ENCODE peak calls at places on chromosomes 13 and 19, in four cellular contexts. Z, S, X and B are unnamed samples. For H3K4me1 and H3K27me3, the result is how much of the 10 kb centered on the place peaks cover.

GRCh38 chr13:52348081-52348480 is 57.9 kb downstream of the THSD1 start:
- DNase-seq in Z (no peak), S (no peak), X (peak), B (no peak)

GRCh38 chr19:42683917-42684513 is 56.3 kb downstream of the PSG3 start:
- DNase-seq in Z (no peak), S (no peak), X (peak), B (no peak)

GRCh38 chr19:7865262-7865911 is 8.8 kb downstream of the PRR36 start:
- DNase-seq in Z (no peak), S (no peak), X (no peak), B (no peak)

GRCh38 chr13:30119476-30119875 is 187.9 kb downstream of the KATNAL1 start:
- DNase-seq in Z (no peak), S (no peak), X (peak), B (no peak)

GRCh38 chr19:19110410-19111137 is 27.7 kb downstream of the TMEM161A start:
- DNase-seq in Z (no peak), S (no peak), X (peak), B (no peak)

GRCh38 chr13:24606486-24607170 is 73.6 kb upstream of the ATP12A start:
- DNase-seq in Z (no peak), S (no peak), X (no peak), B (no peak)

GRCh38 chr19:5397804-5398692 is 57.2 kb upstream of the ZNRF4 start:
- DNase-seq in Z (no peak), S (no peak), X (no peak), B (no peak)

GRCh38 chr19:27776020-27776419 is 1436.9 kb downstream of the UQCRFS1 start:
- DNase-seq in Z (no peak), S (no peak), X (peak), B (no peak)

GRCh38 chr19:12834976-12835757 is 788 bp upstream of the RTBDN start:
- DNase-seq in Z (no peak), S (peak), X (no peak), B (no peak)

GRCh38 chr13:75895168-75895567 is 259.0 kb downstream of the LMO7 start:
- DNase-seq in Z (no peak), S (no peak), X (no peak), B (no peak)

GRCh38 chr13:106145070-106145469 is 390.4 kb downstream of the EFNB2 start:
- DNase-seq in Z (no peak), S (no peak), X (no peak), B (no peak)

GRCh38 chr13:40096357-40096911 is 441.0 kb downstream of the COG6 start:
- DNase-seq in Z (no peak), S (no peak), X (no peak), B (no peak)

GRCh38 chr19:31220540-31220939 is 128.7 kb downstream of the TSHZ3 start:
- DNase-seq in Z (no peak), S (no peak), X (no peak), B (no peak)

GRCh38 chr13:24746618-24747247 is 17.2 kb upstream of the RNF17 start:
- DNase-seq in Z (no peak), S (no peak), X (peak), B (no peak)

GRCh38 chr13:45339867-45340266 is 1.1 kb downstream of the TPT1 start:
- DNase-seq in Z (no peak), S (no peak), X (no peak), B (no peak)

GRCh38 chr19:46975918-46976782 is 43.5 kb upstream of the NPAS1 start:
- DNase-seq in Z (peak), S (peak), X (peak), B (peak)

GRCh38 chr13:102558029-102558428 is 38.8 kb upstream of the TPP2 start:
- DNase-seq in Z (no peak), S (no peak), X (no peak), B (no peak)

GRCh38 chr13:21550918-21551317 is 53.1 kb downstream of the MICU2 start:
- DNase-seq in Z (no peak), S (no peak), X (no peak), B (no peak)

GRCh38 chr19:6911523-6911922 is 24.1 kb downstream of the ADGRE1 start:
- DNase-seq in Z (no peak), S (no peak), X (no peak), B (no peak)

GRCh38 chr13:20923272-20923671 is 20.7 kb upstream of the XPO4 start:
- DNase-seq in Z (no peak), S (no peak), X (no peak), B (peak)

GRCh38 chr19:21604941-21605548 is 99.6 kb downstream of the ZNF429 start:
- DNase-seq in Z (no peak), S (no peak), X (peak), B (no peak)

DNA sequence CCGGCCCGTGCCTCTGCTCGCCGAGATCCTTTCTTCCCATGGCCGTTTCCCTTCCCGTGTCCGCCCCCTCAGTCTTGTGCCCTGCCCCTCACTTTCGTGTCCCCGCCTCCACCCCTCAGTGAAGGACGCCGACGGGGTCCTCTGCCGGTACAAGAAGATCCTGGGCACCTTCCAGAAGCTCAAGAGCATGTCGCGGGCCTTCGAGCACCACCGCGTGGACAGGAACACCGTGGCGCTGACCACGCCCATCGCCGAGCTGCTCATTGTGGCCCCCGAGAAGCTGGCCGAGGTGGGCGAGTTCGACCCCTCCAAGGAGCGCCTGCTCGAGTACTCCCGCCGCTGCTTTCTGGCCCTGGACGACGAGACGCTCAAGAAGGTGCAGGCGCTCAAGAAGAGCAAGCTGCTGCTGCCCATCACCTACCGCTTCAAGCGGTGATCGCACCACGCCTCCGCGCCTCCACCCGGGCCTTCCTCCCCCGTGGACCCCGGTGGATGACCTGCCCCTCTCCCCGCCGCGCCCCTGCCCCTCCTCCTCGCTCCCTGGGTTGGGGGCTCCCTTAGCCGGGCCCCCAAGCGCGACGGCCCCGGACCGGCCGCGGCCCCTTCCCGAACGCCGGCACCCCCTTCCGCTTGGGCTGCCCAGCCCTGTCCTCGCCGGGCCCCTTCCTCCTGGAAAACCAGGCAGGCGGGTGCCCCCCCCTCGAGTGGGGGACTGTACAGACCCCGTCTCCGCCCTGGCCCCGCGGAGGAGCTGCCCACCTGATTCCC is 2.3 kb upstream of the U2AF2 start:
- DNase-seq in Z (no peak), S (peak), X (no peak), B (no peak)
- H3K4me1 ChIP-seq in Z (under half), S (under half), X (under half), B (half or more)

DNA sequence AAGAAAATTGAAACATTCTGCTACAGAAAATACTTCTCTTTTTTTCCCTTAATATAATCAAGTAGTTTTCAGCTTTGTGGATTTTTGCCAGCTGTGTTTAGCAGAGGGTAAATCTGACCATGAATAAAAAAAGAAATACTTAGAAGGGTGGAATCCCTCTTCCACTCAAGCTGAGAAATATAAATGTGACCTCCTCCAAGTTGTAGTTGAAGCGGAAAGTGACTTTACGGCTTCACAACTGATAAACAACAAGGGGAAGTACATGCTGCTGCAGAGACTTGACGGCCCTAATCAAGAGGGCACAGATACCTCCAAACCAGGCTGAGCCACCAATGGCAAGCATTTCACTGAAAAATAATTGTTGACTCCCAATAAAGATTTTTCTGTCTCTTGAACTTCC is 785.0 kb downstream of the SLITRK5 start:
- DNase-seq in Z (no peak), S (no peak), X (no peak), B (no peak)
- H3K27me3 ChIP-seq in Z (under half), S (under half), X (under half), B (under half)

DNA sequence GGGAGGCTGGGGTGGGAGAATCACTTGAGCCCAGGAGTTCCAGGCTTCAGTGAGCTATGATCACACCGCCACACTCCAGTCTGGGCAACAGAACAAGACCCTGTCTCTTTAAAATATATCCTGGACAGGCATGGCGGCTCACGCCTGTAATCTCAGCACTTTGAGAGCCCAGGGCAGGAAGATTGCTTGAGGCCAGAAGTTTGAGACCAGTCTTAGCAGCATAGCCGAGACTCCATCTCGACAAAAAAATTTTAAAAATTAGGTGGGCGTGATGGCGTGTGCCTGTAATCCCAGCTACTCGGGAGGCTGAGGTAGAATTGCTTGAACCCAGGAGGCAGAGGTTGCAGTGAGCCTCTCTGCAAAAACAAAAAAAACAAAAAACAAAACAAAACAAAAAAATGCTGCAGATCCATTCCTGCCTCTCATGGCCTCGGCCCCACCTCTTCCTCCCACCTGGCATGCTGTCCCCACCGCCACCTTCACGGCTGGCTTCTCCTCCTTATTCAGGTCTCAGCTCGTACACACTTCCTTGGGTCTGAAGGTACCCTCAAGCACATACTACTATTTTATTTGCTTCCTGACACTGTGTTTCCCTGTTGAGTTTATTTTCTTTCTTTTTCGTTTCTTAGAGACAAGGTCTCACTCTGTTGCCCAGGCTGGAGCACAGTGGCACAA is 5.3 kb downstream of the RFX1 start:
- DNase-seq in Z (no peak), S (no peak), X (no peak), B (peak)
- H3K4me3 ChIP-seq in Z (no peak), S (no peak), X (no peak), B (no peak)

DNA sequence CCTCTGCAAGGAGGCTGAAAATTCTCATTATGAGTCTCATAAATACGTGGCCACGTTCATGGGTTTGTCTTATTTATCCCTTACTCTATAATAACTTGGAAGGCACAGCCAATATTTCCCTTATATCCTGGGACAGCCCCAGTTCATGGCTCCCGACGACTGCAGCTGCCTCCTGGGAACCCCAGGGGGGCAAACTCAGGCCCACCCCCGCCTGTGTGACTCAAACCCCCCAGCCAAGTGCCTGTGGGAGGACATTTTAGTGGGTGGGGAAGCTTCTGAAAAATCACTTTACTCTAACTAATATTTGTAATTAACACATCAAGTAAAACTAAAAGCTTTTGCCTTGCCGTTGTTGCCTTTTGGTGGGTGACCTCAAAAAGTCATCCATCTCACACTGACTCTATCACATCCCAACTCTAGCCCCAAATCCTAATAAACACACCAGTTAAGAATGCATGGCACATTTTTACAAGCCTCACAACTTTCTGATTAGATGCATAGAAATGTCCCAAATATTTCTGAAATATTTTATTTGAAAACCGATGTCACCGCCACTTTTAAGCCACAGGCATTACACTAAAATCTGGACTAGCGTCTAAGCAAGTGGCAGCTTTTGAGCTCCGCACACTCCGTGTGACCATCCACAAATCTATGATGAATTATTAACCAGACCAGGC is 14.2 kb downstream of the RASA3 start:
- DNase-seq in Z (no peak), S (no peak), X (no peak), B (no peak)
- H3K4me1 ChIP-seq in Z (under half), S (half or more), X (half or more), B (half or more)

GRCh38 chr19:1450735-1451669 is 1.1 kb downstream of the APC2 start:
- DNase-seq in Z (no peak), S (no peak), X (no peak), B (no peak)
- H3K27me3 ChIP-seq in Z (under half), S (half or more), X (half or more), B (half or more)